ENCODE peak calls at places on chromosomes 6 and 20, in eight cellular contexts. J, E, Z, T, W, Y, B and S are unnamed samples.

GRCh38 chr20:62737971-62738881 is 29.6 kb downstream of the NTSR1 start:
- DNase-seq in J (no peak), E (no peak), Z (no peak), T (no peak), W (no peak), Y (no peak), B (no peak), S (no peak)

GRCh38 chr6:835476-836160 is 142.7 kb upstream of the EXOC2 start:
- DNase-seq in J (no peak), E (no peak), Z (no peak), T (no peak), W (no peak), Y (no peak), B (no peak), S (no peak)

GRCh38 chr6:36797055-36797454 is 42.2 kb downstream of the CPNE5 start:
- DNase-seq in J (no peak), E (no peak), Z (no peak), T (no peak), W (no peak), Y (no peak), B (no peak), S (no peak)

GRCh38 chr6:133099573-133099972 is 141.6 kb upstream of the EYA4 start:
- DNase-seq in J (no peak), E (peak; percentile 98), Z (no peak), T (peak; percentile 41), W (no peak), Y (no peak), B (no peak), S (no peak)

GRCh38 chr6:3617192-3617631 is 134.3 kb downstream of the PXDC1 start:
- DNase-seq in J (no peak), E (no peak), Z (no peak), T (no peak), W (peak; percentile 34), Y (no peak), B (no peak), S (no peak)

GRCh38 chr6:111624391-111625098 is 18.9 kb upstream of the TRAF3IP2 start:
- DNase-seq in J (no peak), E (peak; percentile 31), Z (no peak), T (no peak), W (no peak), Y (no peak), B (no peak), S (no peak)

GRCh38 chr20:58892126-58892931 is 39.8 kb downstream of the GNAS start:
- DNase-seq in J (peak; percentile 58), E (peak; percentile 50), Z (peak; percentile 89), T (no peak), W (peak; percentile 77), Y (peak; percentile 89), B (peak; percentile 84), S (peak; percentile 82)

GRCh38 chr6:15425947-15426346 is 180.1 kb downstream of the JARID2 start:
- DNase-seq in J (no peak), E (no peak), Z (no peak), T (no peak), W (no peak), Y (no peak), B (no peak), S (no peak)

GRCh38 chr20:958936-959815 is 42.9 kb downstream of the RSPO4 start:
- DNase-seq in J (no peak), E (no peak), Z (peak; percentile 41), T (no peak), W (no peak), Y (no peak), B (no peak), S (no peak)

GRCh38 chr6:158229823-158230222 is 61.7 kb downstream of the GTF2H5 start:
- DNase-seq in J (no peak), E (no peak), Z (no peak), T (no peak), W (no peak), Y (no peak), B (no peak), S (no peak)

GRCh38 chr20:13868331-13868730 is 83.5 kb downstream of the NDUFAF5 start:
- DNase-seq in J (no peak), E (peak; percentile 18), Z (no peak), T (peak; percentile 22), W (no peak), Y (no peak), B (no peak), S (no peak)

DNA sequence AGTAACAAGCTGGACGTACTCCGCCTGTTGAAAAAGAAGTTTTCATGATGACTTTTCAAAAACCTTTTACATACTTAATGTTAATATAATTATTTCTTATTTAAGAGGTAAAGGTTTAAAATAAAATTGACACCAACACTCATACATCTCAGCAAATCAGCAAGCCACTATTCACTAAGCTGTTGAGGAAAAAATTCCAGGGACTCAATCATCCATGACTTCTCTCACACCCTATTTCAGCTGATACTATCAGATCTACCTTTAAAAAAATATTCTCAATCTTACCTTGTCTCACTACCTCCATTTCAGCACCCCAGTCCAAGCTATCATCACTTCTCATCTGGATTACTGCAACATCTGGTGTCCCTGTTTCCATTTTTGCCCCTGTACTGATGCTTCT is 109.3 kb downstream of the HACE1 start:
- DNase-seq in J (no peak), E (no peak), Z (no peak), T (no peak), W (no peak), Y (no peak), B (no peak), S (no peak)
- TF ChIP-seq CTCF in J (no peak), E (no peak), Z (no peak), T (no peak), W (no peak), Y (no peak), B (no peak), S (no peak)

DNA sequence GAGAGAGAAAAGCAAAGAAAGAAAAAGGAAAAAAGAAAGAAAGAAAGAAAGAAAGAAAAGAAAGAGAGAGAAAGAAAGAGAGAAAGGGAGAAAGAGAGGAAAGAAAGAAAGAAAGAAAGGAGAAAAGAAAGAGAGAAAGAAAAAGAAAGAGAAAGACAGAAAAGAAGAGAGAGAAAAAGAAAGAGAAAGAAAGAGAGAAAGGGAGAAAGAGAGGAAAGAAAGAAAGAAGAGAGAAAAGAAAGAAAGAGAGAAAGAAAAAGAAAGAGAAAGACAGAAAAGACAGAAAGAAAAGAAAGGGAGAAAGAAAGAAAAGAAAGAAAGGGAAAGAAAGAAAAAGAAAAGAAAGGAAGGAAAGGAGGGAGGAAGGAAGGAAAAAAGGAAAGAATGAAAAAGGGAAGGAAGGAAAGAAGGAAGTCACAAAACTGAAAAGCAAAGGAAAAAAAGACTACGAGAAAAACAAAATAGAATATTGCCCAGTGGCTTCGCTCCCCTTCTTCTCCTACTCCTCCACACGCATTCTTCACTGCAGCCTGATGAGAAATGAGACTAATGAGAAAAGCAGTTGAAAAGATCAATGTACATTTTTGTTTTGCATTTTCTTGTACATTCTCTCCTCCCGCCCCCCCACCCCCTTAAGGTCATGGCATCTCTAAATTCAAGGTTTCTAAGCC is 170.0 kb downstream of the SOD2 start:
- DNase-seq in J (no peak), E (no peak), Z (no peak), T (no peak), W (no peak), Y (no peak), B (no peak), S (no peak)
- TF ChIP-seq CTCF in J (no peak), E (no peak), Z (no peak), T (no peak), W (no peak), Y (no peak), B (no peak), S (no peak)

DNA sequence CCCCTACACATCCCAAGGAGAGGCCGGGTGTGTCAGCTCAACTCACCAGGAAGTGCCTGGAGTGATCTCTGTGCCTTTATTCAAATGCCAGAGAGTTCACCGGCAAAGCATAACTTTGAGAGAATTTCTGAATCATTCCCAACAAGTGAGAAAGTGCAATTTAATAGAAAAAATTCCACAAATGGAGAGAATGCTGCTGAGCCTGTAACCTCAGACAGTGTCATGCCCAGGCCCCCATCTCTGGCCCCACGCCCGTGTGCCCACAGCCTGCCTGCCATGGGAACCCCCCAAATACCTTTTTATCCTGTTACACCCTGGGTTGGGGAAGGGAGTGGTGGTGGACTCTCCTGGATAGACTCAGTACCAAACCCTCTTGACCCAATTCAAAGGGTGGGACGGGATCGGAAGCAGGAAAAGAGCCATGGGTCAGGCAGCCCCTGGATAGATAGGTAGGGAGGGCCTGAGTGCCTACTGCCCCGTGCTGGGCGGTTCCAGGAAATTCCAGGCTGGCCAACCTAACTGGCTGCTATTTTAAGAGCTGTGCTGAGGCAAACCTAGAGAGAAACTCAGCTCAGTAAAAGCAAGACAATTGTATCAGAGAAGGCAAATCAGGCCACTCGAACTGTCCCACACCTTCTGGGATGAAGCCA is 179.0 kb upstream of the FOXA2 start:
- DNase-seq in J (no peak), E (no peak), Z (no peak), T (no peak), W (no peak), Y (peak; percentile 64), B (no peak), S (no peak)
- TF ChIP-seq CTCF in J (no peak), E (no peak), Z (no peak), T (no peak), W (no peak), Y (no peak), B (no peak), S (no peak)

GRCh38 chr20:31494131-31494530 is 19.0 kb downstream of the REM1 start:
- DNase-seq in J (no peak), E (peak; percentile 41), Z (no peak), T (no peak), W (no peak), Y (no peak), B (no peak), S (no peak)
- TF ChIP-seq CTCF in J (no peak), E (peak; percentile 49), Z (peak; percentile 63), T (peak; percentile 40), W (peak; percentile 30), Y (no peak), B (no peak), S (no peak)

DNA sequence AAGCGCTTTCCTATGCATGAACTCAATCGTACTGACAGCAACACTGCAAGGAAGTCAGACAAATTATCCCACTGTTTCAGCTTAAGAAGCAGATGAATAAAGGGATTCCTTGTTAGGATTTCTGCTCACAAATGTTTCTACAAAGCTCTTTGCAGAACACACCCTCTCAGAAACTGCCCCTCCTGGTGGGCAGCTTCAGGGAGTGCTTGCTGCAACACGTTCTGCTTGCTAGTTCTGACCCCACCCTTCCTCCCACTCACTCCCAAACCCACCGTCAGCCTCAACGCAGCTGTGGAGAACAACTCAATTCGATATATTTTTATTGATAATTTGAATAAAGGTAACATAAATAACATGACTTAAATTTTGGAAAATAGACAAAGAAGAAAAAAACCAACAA is 250.8 kb upstream of the PRDM1 start:
- DNase-seq in J (no peak), E (peak; percentile 48), Z (no peak), T (no peak), W (no peak), Y (no peak), B (no peak), S (no peak)
- TF ChIP-seq CTCF in J (peak; percentile 16), E (peak; percentile 38), Z (peak; percentile 54), T (peak; percentile 34), W (peak; percentile 44), Y (no peak), B (no peak), S (peak; percentile 17)